ENCODE peak calls at places on chromosomes 5 and 9, in four cellular contexts. One of them, this sample, is unnamed. For H3K27me3 and H3K4me1, the result is how much of the 10 kb centered on the place peaks cover.

GRCh38 chr5:90338712-90339372 is 70.7 kb downstream of the CETN3 start:
- DNase-seq in adrenal gland: no peak
- DNase-seq in CD8-positive, alpha-beta T cell: no peak
- DNase-seq in endothelial cell of umbilical vein: no peak
- DNase-seq in this sample: no peak

GRCh38 chr9:38620483-38621433 is at the start of gene ANKRD18A:
- DNase-seq in endothelial cell of umbilical vein: peak
- DNase-seq in CD8-positive, alpha-beta T cell: peak
- DNase-seq in adrenal gland: peak
- DNase-seq in this sample: peak

GRCh38 chr9:94929373-94929764 is 202.9 kb downstream of the AOPEP start:
- DNase-seq in CD8-positive, alpha-beta T cell: no peak
- DNase-seq in endothelial cell of umbilical vein: peak
- DNase-seq in adrenal gland: peak
- DNase-seq in this sample: peak

GRCh38 chr9:79477955-79478751 is 93.6 kb upstream of the TLE4 start:
- DNase-seq in adrenal gland: no peak
- DNase-seq in endothelial cell of umbilical vein: peak
- DNase-seq in CD8-positive, alpha-beta T cell: peak
- DNase-seq in this sample: no peak

GRCh38 chr5:158755971-158756370 is 343.7 kb downstream of the EBF1 start:
- DNase-seq in CD8-positive, alpha-beta T cell: no peak
- DNase-seq in adrenal gland: no peak
- DNase-seq in endothelial cell of umbilical vein: no peak
- DNase-seq in this sample: no peak

GRCh38 chr5:1529498-1529897 is 5.7 kb upstream of the LPCAT1 start:
- DNase-seq in endothelial cell of umbilical vein: no peak
- DNase-seq in adrenal gland: no peak
- DNase-seq in CD8-positive, alpha-beta T cell: no peak
- DNase-seq in this sample: no peak

GRCh38 chr5:110625376-110625999 is 101.0 kb downstream of the TMEM232 start:
- DNase-seq in endothelial cell of umbilical vein: peak
- DNase-seq in CD8-positive, alpha-beta T cell: no peak
- DNase-seq in adrenal gland: no peak
- DNase-seq in this sample: no peak

GRCh38 chr5:143812085-143812705 is at the start of gene HMHB1:
- DNase-seq in CD8-positive, alpha-beta T cell: no peak
- DNase-seq in adrenal gland: no peak
- DNase-seq in endothelial cell of umbilical vein: no peak
- DNase-seq in this sample: no peak

GRCh38 chr9:110092792-110093191 is 115.2 kb downstream of the C9orf152 start:
- DNase-seq in endothelial cell of umbilical vein: no peak
- DNase-seq in adrenal gland: no peak
- DNase-seq in CD8-positive, alpha-beta T cell: no peak
- DNase-seq in this sample: no peak

GRCh38 chr5:107639990-107640389 is 30.7 kb downstream of the EFNA5 start:
- DNase-seq in CD8-positive, alpha-beta T cell: no peak
- DNase-seq in adrenal gland: no peak
- DNase-seq in endothelial cell of umbilical vein: no peak
- DNase-seq in this sample: no peak

GRCh38 chr5:181151146-181151545 is 3.8 kb downstream of the OR2V2 start:
- DNase-seq in CD8-positive, alpha-beta T cell: no peak
- DNase-seq in endothelial cell of umbilical vein: no peak
- DNase-seq in adrenal gland: no peak
- DNase-seq in this sample: no peak

GRCh38 chr5:73157399-73158303 is 15.3 kb upstream of the TMEM174 start:
- DNase-seq in CD8-positive, alpha-beta T cell: no peak
- DNase-seq in endothelial cell of umbilical vein: no peak
- DNase-seq in adrenal gland: no peak
- DNase-seq in this sample: no peak

GRCh38 chr5:128637031-128637430 is 99.0 kb upstream of the FBN2 start:
- DNase-seq in CD8-positive, alpha-beta T cell: no peak
- DNase-seq in endothelial cell of umbilical vein: no peak
- DNase-seq in adrenal gland: no peak
- DNase-seq in this sample: no peak

DNA sequence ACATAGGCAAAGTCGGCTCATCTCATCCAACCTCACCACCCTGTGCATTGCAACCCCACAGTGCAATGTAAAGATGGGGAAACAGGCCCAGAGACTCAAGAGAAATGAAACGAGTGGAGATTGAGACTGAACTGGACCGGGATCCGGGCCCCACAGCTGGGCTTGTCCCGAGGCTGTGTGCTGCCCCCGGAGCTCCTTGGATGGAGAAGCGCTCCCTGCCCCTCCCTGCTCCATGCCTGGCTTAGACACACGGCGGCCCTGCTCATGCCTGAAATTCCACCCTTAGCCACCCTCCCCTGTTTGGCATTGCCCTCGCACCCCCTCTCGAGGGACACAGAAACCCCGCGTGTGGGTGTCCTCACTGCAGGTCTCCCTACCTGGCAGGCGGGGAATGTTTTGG is 27.2 kb upstream of the FCN1 start:
- DNase-seq in CD8-positive, alpha-beta T cell: no peak
- DNase-seq in adrenal gland: no peak
- DNase-seq in endothelial cell of umbilical vein: no peak
- DNase-seq in this sample: no peak
- H3K27me3 ChIP-seq in CD8-positive, alpha-beta T cell: under half
- H3K27me3 ChIP-seq in adrenal gland: under half
- H3K27me3 ChIP-seq in endothelial cell of umbilical vein: under half
- H3K27me3 ChIP-seq in this sample: half or more

GRCh38 chr9:121649476-121650219 is 1.8 kb upstream of the DAB2IP start:
- DNase-seq in adrenal gland: no peak
- DNase-seq in CD8-positive, alpha-beta T cell: no peak
- DNase-seq in endothelial cell of umbilical vein: no peak
- DNase-seq in this sample: no peak

GRCh38 chr9:121650220-121651013 is 1.0 kb upstream of the DAB2IP start:
- DNase-seq in CD8-positive, alpha-beta T cell: no peak
- DNase-seq in adrenal gland: no peak
- DNase-seq in endothelial cell of umbilical vein: peak
- DNase-seq in this sample: peak

GRCh38 chr9:121648172-121648571 is 3.3 kb upstream of the DAB2IP start:
- DNase-seq in endothelial cell of umbilical vein: no peak
- DNase-seq in CD8-positive, alpha-beta T cell: no peak
- DNase-seq in adrenal gland: no peak
- DNase-seq in this sample: no peak

GRCh38 chr9:121646992-121647391 is 4.4 kb upstream of the DAB2IP start:
- DNase-seq in CD8-positive, alpha-beta T cell: no peak
- DNase-seq in endothelial cell of umbilical vein: no peak
- DNase-seq in adrenal gland: no peak
- DNase-seq in this sample: no peak

DNA sequence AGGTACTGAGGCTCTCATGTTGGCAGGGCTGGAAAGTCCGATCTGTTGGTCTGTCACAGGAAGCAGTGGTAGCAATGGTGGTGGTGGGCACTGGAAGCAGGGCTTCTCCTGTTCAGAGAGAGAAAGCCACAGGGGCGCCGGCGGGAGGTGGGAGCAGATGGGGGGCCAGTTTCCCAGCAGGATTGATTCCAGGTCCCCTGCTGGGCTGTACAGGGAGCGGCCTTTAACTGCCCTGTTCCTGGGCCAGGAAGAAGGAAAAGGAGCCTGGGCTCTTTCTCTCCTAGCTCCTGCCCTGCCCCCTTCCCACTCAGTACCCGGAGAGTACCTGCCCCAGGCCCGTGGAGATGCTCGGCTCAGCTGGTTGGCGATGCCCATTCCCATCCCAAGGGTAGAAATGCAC is 2.6 kb upstream of the DAB2IP start:
- DNase-seq in endothelial cell of umbilical vein: no peak
- DNase-seq in CD8-positive, alpha-beta T cell: no peak
- DNase-seq in adrenal gland: no peak
- DNase-seq in this sample: no peak
- H3K4me3 ChIP-seq in endothelial cell of umbilical vein: no peak
- H3K4me3 ChIP-seq in CD8-positive, alpha-beta T cell: no peak
- H3K4me3 ChIP-seq in adrenal gland: no peak
- H3K4me3 ChIP-seq in this sample: no peak

GRCh38 chr9:136718463-136719211 is 6.3 kb downstream of the DIPK1B start:
- DNase-seq in CD8-positive, alpha-beta T cell: no peak
- DNase-seq in endothelial cell of umbilical vein: no peak
- DNase-seq in adrenal gland: no peak
- DNase-seq in this sample: no peak
- H3K4me1 ChIP-seq in CD8-positive, alpha-beta T cell: under half
- H3K4me1 ChIP-seq in endothelial cell of umbilical vein: half or more
- H3K4me1 ChIP-seq in adrenal gland: under half
- H3K4me1 ChIP-seq in this sample: half or more

GRCh38 chr9:35958104-35958825 is at the start of gene OR2S2:
- DNase-seq in CD8-positive, alpha-beta T cell: no peak
- DNase-seq in adrenal gland: no peak
- DNase-seq in endothelial cell of umbilical vein: no peak
- DNase-seq in this sample: no peak
- H3K27me3 ChIP-seq in CD8-positive, alpha-beta T cell: under half
- H3K27me3 ChIP-seq in adrenal gland: under half
- H3K27me3 ChIP-seq in endothelial cell of umbilical vein: under half
- H3K27me3 ChIP-seq in this sample: under half

This sample was measured in left ventricle myocardium inferior.